ENCODE peak calls at places on chromosome 1, in nine cellular contexts. One of them, this sample, is unnamed.

GRCh38 chr1:20343149-20343936 is 52.7 kb downstream of the VWA5B1 start:
- DNase-seq in fibroblast of villous mesenchyme: no peak
- DNase-seq in stomach: no peak
- DNase-seq in nephron progenitor cell: peak; percentile 93
- DNase-seq in endothelial cell: peak; percentile 46
- DNase-seq in HFFc6: no peak
- DNase-seq in astrocyte of the spinal cord: no peak
- DNase-seq in IMR-90: no peak
- DNase-seq in GM23338: peak; percentile 91
- DNase-seq in this sample: peak; percentile 89

GRCh38 chr1:212928323-212929281 is 21.7 kb upstream of the VASH2 start:
- DNase-seq in HFFc6: peak; percentile 11
- DNase-seq in nephron progenitor cell: no peak
- DNase-seq in stomach: no peak
- DNase-seq in endothelial cell: no peak
- DNase-seq in astrocyte of the spinal cord: no peak
- DNase-seq in fibroblast of villous mesenchyme: no peak
- DNase-seq in IMR-90: peak; percentile 36
- DNase-seq in GM23338: peak; percentile 74
- DNase-seq in this sample: peak; percentile 55

GRCh38 chr1:111446967-111447892 is 1.8 kb downstream of the WDR77 start:
- DNase-seq in IMR-90: no peak
- DNase-seq in HFFc6: no peak
- DNase-seq in astrocyte of the spinal cord: no peak
- DNase-seq in stomach: no peak
- DNase-seq in endothelial cell: no peak
- DNase-seq in GM23338: no peak
- DNase-seq in fibroblast of villous mesenchyme: no peak
- DNase-seq in nephron progenitor cell: no peak
- DNase-seq in this sample: no peak

GRCh38 chr1:18546026-18546425 is 65.3 kb downstream of the KLHDC7A start:
- DNase-seq in astrocyte of the spinal cord: no peak
- DNase-seq in fibroblast of villous mesenchyme: no peak
- DNase-seq in nephron progenitor cell: no peak
- DNase-seq in IMR-90: no peak
- DNase-seq in stomach: no peak
- DNase-seq in HFFc6: no peak
- DNase-seq in endothelial cell: no peak
- DNase-seq in GM23338: no peak
- DNase-seq in this sample: no peak

GRCh38 chr1:10113501-10113900 is 80.7 kb downstream of the UBE4B start:
- DNase-seq in IMR-90: no peak
- DNase-seq in astrocyte of the spinal cord: no peak
- DNase-seq in fibroblast of villous mesenchyme: no peak
- DNase-seq in HFFc6: no peak
- DNase-seq in GM23338: no peak
- DNase-seq in endothelial cell: no peak
- DNase-seq in stomach: no peak
- DNase-seq in nephron progenitor cell: no peak
- DNase-seq in this sample: no peak

GRCh38 chr1:168947039-168947438 is 159.5 kb upstream of the ATP1B1 start:
- DNase-seq in IMR-90: no peak
- DNase-seq in endothelial cell: no peak
- DNase-seq in GM23338: no peak
- DNase-seq in HFFc6: no peak
- DNase-seq in stomach: no peak
- DNase-seq in nephron progenitor cell: no peak
- DNase-seq in astrocyte of the spinal cord: no peak
- DNase-seq in fibroblast of villous mesenchyme: no peak
- DNase-seq in this sample: no peak

GRCh38 chr1:234143681-234144080 is 229.6 kb upstream of the COA6 start:
- DNase-seq in nephron progenitor cell: no peak
- DNase-seq in stomach: no peak
- DNase-seq in astrocyte of the spinal cord: no peak
- DNase-seq in IMR-90: no peak
- DNase-seq in GM23338: no peak
- DNase-seq in fibroblast of villous mesenchyme: no peak
- DNase-seq in endothelial cell: no peak
- DNase-seq in HFFc6: no peak
- DNase-seq in this sample: no peak

GRCh38 chr1:189269011-189269410 is 1208.7 kb downstream of the BRINP3 start:
- DNase-seq in endothelial cell: no peak
- DNase-seq in astrocyte of the spinal cord: peak; percentile 37
- DNase-seq in fibroblast of villous mesenchyme: peak; percentile 11
- DNase-seq in nephron progenitor cell: no peak
- DNase-seq in HFFc6: no peak
- DNase-seq in GM23338: peak; percentile 68
- DNase-seq in stomach: no peak
- DNase-seq in IMR-90: peak; percentile 24
- DNase-seq in this sample: peak; percentile 60

GRCh38 chr1:51922040-51922439 is 43.5 kb upstream of the NRDC start:
- DNase-seq in nephron progenitor cell: no peak
- DNase-seq in stomach: no peak
- DNase-seq in IMR-90: no peak
- DNase-seq in fibroblast of villous mesenchyme: no peak
- DNase-seq in HFFc6: no peak
- DNase-seq in GM23338: no peak
- DNase-seq in endothelial cell: no peak
- DNase-seq in astrocyte of the spinal cord: no peak
- DNase-seq in this sample: no peak

GRCh38 chr1:221302357-221303147 is 423.3 kb downstream of the HLX start:
- DNase-seq in IMR-90: no peak
- DNase-seq in fibroblast of villous mesenchyme: no peak
- DNase-seq in GM23338: no peak
- DNase-seq in HFFc6: no peak
- DNase-seq in endothelial cell: no peak
- DNase-seq in astrocyte of the spinal cord: no peak
- DNase-seq in nephron progenitor cell: no peak
- DNase-seq in stomach: no peak
- DNase-seq in this sample: no peak

GRCh38 chr1:24770891-24771290 is 25.6 kb downstream of the CLIC4 start:
- DNase-seq in IMR-90: peak; percentile 65
- DNase-seq in astrocyte of the spinal cord: peak; percentile 51
- DNase-seq in endothelial cell: no peak
- DNase-seq in nephron progenitor cell: no peak
- DNase-seq in HFFc6: peak; percentile 31
- DNase-seq in stomach: no peak
- DNase-seq in GM23338: no peak
- DNase-seq in fibroblast of villous mesenchyme: peak; percentile 62
- DNase-seq in this sample: no peak

GRCh38 chr1:202187040-202187671 is 6.4 kb upstream of the LGR6 start:
- DNase-seq in fibroblast of villous mesenchyme: no peak
- DNase-seq in IMR-90: no peak
- DNase-seq in astrocyte of the spinal cord: no peak
- DNase-seq in stomach: no peak
- DNase-seq in HFFc6: no peak
- DNase-seq in nephron progenitor cell: no peak
- DNase-seq in GM23338: no peak
- DNase-seq in endothelial cell: no peak
- DNase-seq in this sample: no peak

GRCh38 chr1:94831636-94832035 is 11.5 kb downstream of the SLC44A3 start:
- DNase-seq in astrocyte of the spinal cord: no peak
- DNase-seq in GM23338: no peak
- DNase-seq in fibroblast of villous mesenchyme: no peak
- DNase-seq in IMR-90: no peak
- DNase-seq in endothelial cell: no peak
- DNase-seq in HFFc6: no peak
- DNase-seq in stomach: no peak
- DNase-seq in nephron progenitor cell: no peak
- DNase-seq in this sample: no peak

GRCh38 chr1:172141351-172142000 is 279.0 kb upstream of the C1orf105 start:
- DNase-seq in nephron progenitor cell: no peak
- DNase-seq in endothelial cell: no peak
- DNase-seq in HFFc6: no peak
- DNase-seq in stomach: no peak
- DNase-seq in astrocyte of the spinal cord: no peak
- DNase-seq in GM23338: no peak
- DNase-seq in fibroblast of villous mesenchyme: no peak
- DNase-seq in IMR-90: no peak
- DNase-seq in this sample: no peak
- TF ChIP-seq CTCF in nephron progenitor cell: no peak
- TF ChIP-seq CTCF in endothelial cell: no peak
- TF ChIP-seq CTCF in HFFc6: no peak
- TF ChIP-seq CTCF in stomach: no peak
- TF ChIP-seq CTCF in astrocyte of the spinal cord: no peak
- TF ChIP-seq CTCF in GM23338: no peak
- TF ChIP-seq CTCF in fibroblast of villous mesenchyme: no peak
- TF ChIP-seq CTCF in IMR-90: no peak
- TF ChIP-seq CTCF in this sample: no peak

GRCh38 chr1:55584521-55585401 is 369.6 kb upstream of the USP24 start:
- DNase-seq in nephron progenitor cell: no peak
- DNase-seq in fibroblast of villous mesenchyme: peak; percentile 16
- DNase-seq in IMR-90: peak; percentile 44
- DNase-seq in stomach: no peak
- DNase-seq in GM23338: peak; percentile 23
- DNase-seq in HFFc6: no peak
- DNase-seq in astrocyte of the spinal cord: peak; percentile 76
- DNase-seq in endothelial cell: no peak
- DNase-seq in this sample: peak; percentile 53
- TF ChIP-seq CTCF in nephron progenitor cell: no peak
- TF ChIP-seq CTCF in fibroblast of villous mesenchyme: no peak
- TF ChIP-seq CTCF in IMR-90: peak; percentile 34
- TF ChIP-seq CTCF in stomach: no peak
- TF ChIP-seq CTCF in GM23338: no peak
- TF ChIP-seq CTCF in HFFc6: no peak
- TF ChIP-seq CTCF in astrocyte of the spinal cord: peak; percentile 25
- TF ChIP-seq CTCF in endothelial cell: no peak
- TF ChIP-seq CTCF in this sample: no peak

DNA sequence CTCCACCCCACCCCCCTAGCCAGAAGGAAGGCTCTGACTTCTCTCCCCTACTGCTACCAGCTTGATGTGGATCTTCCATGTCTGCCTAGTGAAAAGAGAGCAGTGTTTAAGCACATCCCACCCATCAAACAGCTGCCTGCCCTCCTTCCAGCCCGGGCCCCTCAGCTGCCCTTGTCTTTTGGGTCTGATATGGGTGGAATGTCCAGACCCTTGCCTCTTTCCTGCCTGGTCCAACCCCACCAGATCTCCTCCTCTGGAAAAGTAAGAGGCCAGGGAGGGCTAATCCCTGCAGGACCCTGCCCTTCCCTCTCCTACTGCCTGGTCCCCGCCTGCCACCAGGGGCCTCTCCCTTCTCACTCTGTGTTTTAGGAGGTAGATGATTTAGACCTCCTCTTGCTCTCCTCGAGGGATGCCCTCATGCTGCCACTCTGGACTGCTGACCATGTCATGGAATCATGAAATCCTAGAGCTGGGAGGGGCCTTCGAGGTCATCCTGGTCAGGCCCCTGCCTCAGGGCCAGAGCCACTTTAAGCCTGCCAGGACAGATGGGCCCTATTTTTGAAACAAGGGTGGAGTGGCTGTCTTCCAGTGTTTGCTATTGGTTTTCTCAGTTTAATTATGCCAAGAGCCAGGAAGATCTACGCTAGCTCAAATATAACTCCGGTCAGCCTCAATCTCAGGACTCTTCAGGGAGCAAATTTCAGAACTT is 15.8 kb upstream of the HSPG2 start:
- DNase-seq in stomach: no peak
- DNase-seq in IMR-90: no peak
- DNase-seq in astrocyte of the spinal cord: no peak
- DNase-seq in GM23338: peak; percentile 26
- DNase-seq in endothelial cell: no peak
- DNase-seq in fibroblast of villous mesenchyme: no peak
- DNase-seq in nephron progenitor cell: no peak
- DNase-seq in HFFc6: no peak
- DNase-seq in this sample: peak; percentile 39
- TF ChIP-seq CTCF in stomach: no peak
- TF ChIP-seq CTCF in IMR-90: no peak
- TF ChIP-seq CTCF in astrocyte of the spinal cord: no peak
- TF ChIP-seq CTCF in GM23338: peak; percentile 27
- TF ChIP-seq CTCF in endothelial cell: no peak
- TF ChIP-seq CTCF in fibroblast of villous mesenchyme: no peak
- TF ChIP-seq CTCF in nephron progenitor cell: no peak
- TF ChIP-seq CTCF in HFFc6: no peak
- TF ChIP-seq CTCF in this sample: peak; percentile 35

DNA sequence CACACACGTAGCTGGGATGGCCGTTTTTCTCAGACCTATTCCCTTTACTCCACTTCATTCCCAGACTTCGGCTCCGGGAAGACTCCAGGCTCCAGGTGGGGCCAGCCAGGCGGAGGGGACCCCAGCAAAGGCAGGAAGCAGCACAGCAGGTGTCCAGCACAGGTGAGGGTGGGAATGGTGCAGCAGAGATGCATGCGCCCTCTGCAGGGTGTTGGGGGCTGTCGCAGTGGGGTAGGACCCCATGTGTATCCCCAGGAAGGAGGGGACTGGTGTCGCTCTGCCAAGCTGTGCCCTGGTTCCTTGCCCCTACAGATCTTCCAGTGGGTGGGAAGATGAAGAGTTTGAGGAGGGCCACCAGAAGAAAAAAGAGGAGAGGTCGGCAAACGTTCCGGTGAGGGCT is 5.3 kb downstream of the TTC24 start:
- DNase-seq in HFFc6: no peak
- DNase-seq in nephron progenitor cell: no peak
- DNase-seq in astrocyte of the spinal cord: no peak
- DNase-seq in stomach: no peak
- DNase-seq in fibroblast of villous mesenchyme: no peak
- DNase-seq in endothelial cell: no peak
- DNase-seq in GM23338: peak; percentile 87
- DNase-seq in IMR-90: no peak
- DNase-seq in this sample: peak; percentile 50
- TF ChIP-seq CTCF in HFFc6: no peak
- TF ChIP-seq CTCF in nephron progenitor cell: no peak
- TF ChIP-seq CTCF in astrocyte of the spinal cord: peak; percentile 39
- TF ChIP-seq CTCF in stomach: no peak
- TF ChIP-seq CTCF in fibroblast of villous mesenchyme: peak; percentile 26
- TF ChIP-seq CTCF in endothelial cell: no peak
- TF ChIP-seq CTCF in GM23338: peak; percentile 74
- TF ChIP-seq CTCF in IMR-90: peak; percentile 12
- TF ChIP-seq CTCF in this sample: peak; percentile 58

GRCh38 chr1:34603594-34603993 is 151.3 kb upstream of the GJB5 start:
- DNase-seq in astrocyte of the spinal cord: no peak
- DNase-seq in endothelial cell: no peak
- DNase-seq in GM23338: no peak
- DNase-seq in fibroblast of villous mesenchyme: no peak
- DNase-seq in IMR-90: no peak
- DNase-seq in HFFc6: no peak
- DNase-seq in nephron progenitor cell: no peak
- DNase-seq in stomach: no peak
- DNase-seq in this sample: no peak

GRCh38 chr1:34602907-34603306 is 151.9 kb upstream of the GJB5 start:
- DNase-seq in HFFc6: no peak
- DNase-seq in astrocyte of the spinal cord: no peak
- DNase-seq in GM23338: no peak
- DNase-seq in stomach: no peak
- DNase-seq in fibroblast of villous mesenchyme: no peak
- DNase-seq in IMR-90: no peak
- DNase-seq in endothelial cell: no peak
- DNase-seq in nephron progenitor cell: no peak
- DNase-seq in this sample: no peak

DNA sequence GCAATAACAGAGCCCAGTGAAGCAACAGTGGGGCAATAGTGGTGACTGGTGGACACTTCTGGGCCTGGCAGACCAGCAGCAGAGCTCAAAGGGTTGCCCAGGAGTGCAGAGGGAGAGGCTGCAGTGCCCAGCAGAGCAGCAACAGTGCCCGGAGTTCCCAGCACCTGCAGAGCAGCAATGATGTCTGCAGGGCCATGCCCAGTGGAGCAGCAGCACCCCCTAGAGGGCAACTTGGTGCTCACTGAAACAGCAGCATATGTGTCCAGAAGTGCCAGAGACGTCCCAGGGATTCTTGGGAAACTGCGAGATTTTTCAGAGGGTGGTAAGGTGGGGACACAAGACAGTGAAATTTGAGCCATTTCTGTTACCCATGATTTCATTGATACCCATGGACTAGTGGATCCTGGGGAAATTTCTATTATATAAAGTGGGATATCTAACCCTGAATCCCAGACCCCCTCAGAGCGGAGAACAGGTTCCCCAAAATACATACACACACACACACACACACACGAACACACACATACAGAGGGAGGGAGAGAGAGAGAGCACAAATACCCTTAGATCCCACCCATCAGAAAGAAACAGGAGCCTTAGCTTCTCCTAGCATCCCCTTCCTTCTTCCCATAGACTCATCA is 156.9 kb upstream of the GJB5 start:
- DNase-seq in nephron progenitor cell: peak; percentile 94
- DNase-seq in IMR-90: peak; percentile 6
- DNase-seq in endothelial cell: peak; percentile 92
- DNase-seq in HFFc6: peak; percentile 35
- DNase-seq in stomach: peak; percentile 76
- DNase-seq in GM23338: peak; percentile 90
- DNase-seq in fibroblast of villous mesenchyme: peak; percentile 36
- DNase-seq in astrocyte of the spinal cord: peak; percentile 49
- DNase-seq in this sample: peak; percentile 89
- TF ChIP-seq CTCF in nephron progenitor cell: peak; percentile 94
- TF ChIP-seq CTCF in IMR-90: peak; percentile 41
- TF ChIP-seq CTCF in endothelial cell: peak; percentile 79
- TF ChIP-seq CTCF in HFFc6: peak; percentile 77
- TF ChIP-seq CTCF in stomach: no peak
- TF ChIP-seq CTCF in GM23338: peak; percentile 89
- TF ChIP-seq CTCF in fibroblast of villous mesenchyme: peak; percentile 74
- TF ChIP-seq CTCF in astrocyte of the spinal cord: peak; percentile 89
- TF ChIP-seq CTCF in this sample: peak; percentile 97

This sample was measured in neural progenitor cell.